ENCODE peak calls at places on chromosomes 4 and X, in four cellular contexts. R is IMR-90, J is H9, Z is H1. N is an unnamed sample.

GRCh38 chrX:131792789-131793462 is 230.2 kb upstream of the STK26 start:
- DNase-seq in R (peak; percentile 93), J (no peak), Z (no peak), N (no peak)

GRCh38 chr4:177861551-177862094 is 419.4 kb upstream of the AGA start:
- DNase-seq in R (no peak), J (no peak), Z (no peak), N (no peak)

GRCh38 chrX:153635788-153636668 is 11.0 kb upstream of the DUSP9 start:
- DNase-seq in R (no peak), J (peak; percentile 86), Z (peak; percentile 31), N (peak; percentile 15)

GRCh38 chrX:19611636-19612376 is 96.5 kb upstream of the MAP3K15 start:
- DNase-seq in R (no peak), J (no peak), Z (no peak), N (no peak)

GRCh38 chr4:97003715-97004114 is 1139.6 kb downstream of the STPG2 start:
- DNase-seq in R (no peak), J (no peak), Z (no peak), N (no peak)

GRCh38 chrX:21711126-21711847 is 46.6 kb downstream of the SMPX start:
- DNase-seq in R (no peak), J (no peak), Z (no peak), N (peak; percentile 4)

GRCh38 chrX:121103381-121103780 is 56.0 kb downstream of the GLUD2 start:
- DNase-seq in R (no peak), J (no peak), Z (no peak), N (no peak)

GRCh38 chr4:52837716-52838558 is 24.2 kb upstream of the RASL11B start:
- DNase-seq in R (peak; percentile 66), J (no peak), Z (no peak), N (peak; percentile 80)

GRCh38 chrX:2500681-2501151 is at the start of the genes DHRSX and ZBED1:
- DNase-seq in R (no peak), J (no peak), Z (no peak), N (peak; percentile 38)

GRCh38 chr4:126445596-126445995 is 1130.8 kb downstream of the FAT4 start:
- DNase-seq in R (peak; percentile 46), J (no peak), Z (no peak), N (no peak)

GRCh38 chr4:152590179-152591031 is 54.5 kb upstream of the FBXW7 start:
- DNase-seq in R (peak; percentile 89), J (no peak), Z (no peak), N (peak; percentile 99)

GRCh38 chr4:158823461-158823873 is 54.6 kb downstream of the FNIP2 start:
- DNase-seq in R (peak; percentile 58), J (no peak), Z (no peak), N (peak; percentile 66)

GRCh38 chrX:107758231-107758766 is 17.3 kb downstream of the TSC22D3 start:
- DNase-seq in R (no peak), J (no peak), Z (no peak), N (no peak)

GRCh38 chrX:77788050-77788449 is 2.0 kb upstream of the ATRX start:
- DNase-seq in R (peak; percentile 14), J (no peak), Z (no peak), N (peak; percentile 15)

GRCh38 chr4:181308476-181309170 is 934.6 kb upstream of the TENM3 start:
- DNase-seq in R (no peak), J (no peak), Z (no peak), N (no peak)

GRCh38 chr4:116796022-116796421 is 289.4 kb downstream of the TRAM1L1 start:
- DNase-seq in R (no peak), J (peak; percentile 47), Z (peak; percentile 9), N (no peak)

GRCh38 chr4:127844605-127845116 is 36.0 kb upstream of the PLK4 start:
- DNase-seq in R (peak; percentile 12), J (no peak), Z (no peak), N (no peak)

GRCh38 chrX:128601706-128602105 is 549.5 kb upstream of the ACTRT1 start:
- DNase-seq in R (no peak), J (no peak), Z (no peak), N (no peak)

GRCh38 chr4:125518281-125518680 is 203.5 kb downstream of the FAT4 start:
- DNase-seq in R (no peak), J (no peak), Z (no peak), N (no peak)

GRCh38 chr4:144582975-144583374 is 63.0 kb upstream of the HHIP start:
- DNase-seq in R (peak; percentile 28), J (no peak), Z (no peak), N (no peak)

GRCh38 chr4:42656986-42657792 is at the start of gene ATP8A1:
- DNase-seq in R (peak; percentile 68), J (peak; percentile 95), Z (peak; percentile 70), N (peak; percentile 89)

GRCh38 chrX:18793601-18794089 is 86.2 kb downstream of the PPEF1 start:
- DNase-seq in R (no peak), J (peak; percentile 28), Z (no peak), N (peak; percentile 63)

GRCh38 chrX:3476973-3477372 is 130.5 kb upstream of the MXRA5 start:
- DNase-seq in R (no peak), J (no peak), Z (no peak), N (no peak)

GRCh38 chr4:16245241-16245640 is 19.0 kb upstream of the TAPT1 start:
- DNase-seq in R (no peak), J (no peak), Z (no peak), N (no peak)

GRCh38 chrX:1481636-1482529 is 29.2 kb upstream of the ASMTL start:
- DNase-seq in R (peak; percentile 76), J (peak; percentile 81), Z (peak; percentile 33), N (peak; percentile 89)

GRCh38 chrX:1488141-1488540 is 35.4 kb upstream of the ASMTL start:
- DNase-seq in R (no peak), J (no peak), Z (no peak), N (no peak)

GRCh38 chrX:68936608-68937007 is 107.8 kb downstream of the EFNB1 start:
- DNase-seq in R (peak; percentile 92), J (no peak), Z (no peak), N (peak; percentile 91)

GRCh38 chrX:137031517-137032377 is 2.0 kb downstream of the GPR101 start:
- DNase-seq in R (peak; percentile 10), J (peak; percentile 61), Z (no peak), N (peak; percentile 51)

GRCh38 chr4:48858130-48858529 is 27.2 kb downstream of the OCIAD1 start:
- DNase-seq in R (no peak), J (no peak), Z (no peak), N (peak; percentile 26)

GRCh38 chrX:145818522-145819075 is 970 bp downstream of the SLITRK2 start:
- DNase-seq in R (no peak), J (no peak), Z (no peak), N (no peak)

GRCh38 chr4:103498161-103499070 is 221.4 kb downstream of the TACR3 start:
- DNase-seq in R (peak; percentile 4), J (no peak), Z (no peak), N (peak; percentile 90)

GRCh38 chrX:45187731-45188130 is 12.9 kb downstream of the DIPK2B start:
- DNase-seq in R (no peak), J (no peak), Z (no peak), N (no peak)

GRCh38 chrX:4655743-4656142 is 942.3 kb upstream of the PRKX start:
- DNase-seq in R (no peak), J (no peak), Z (no peak), N (no peak)

GRCh38 chr4:113772319-113772718 is 10.8 kb upstream of the CAMK2D start:
- DNase-seq in R (no peak), J (no peak), Z (no peak), N (no peak)

GRCh38 chr4:183430317-183430986 is 14.0 kb upstream of the CDKN2AIP start:
- DNase-seq in R (no peak), J (peak; percentile 82), Z (no peak), N (peak; percentile 27)

GRCh38 chr4:168384437-168385141 is 66.0 kb upstream of the DDX60 start:
- DNase-seq in R (peak; percentile 28), J (no peak), Z (no peak), N (no peak)
- H4K8ac ChIP-seq in R (no peak overlapping the region), J (no peak overlapping the region), Z (no peak overlapping the region), N (no peak overlapping the region)

GRCh38 chr4:106195435-106195950 is 120.5 kb downstream of the TBCK start:
- DNase-seq in R (no peak), J (no peak), Z (no peak), N (no peak)

GRCh38 chr4:106201373-106201772 is 114.6 kb downstream of the TBCK start:
- DNase-seq in R (peak; percentile 12), J (no peak), Z (no peak), N (peak; percentile 35)
- H4K8ac ChIP-seq in R (no peak overlapping the region), J (no peak overlapping the region), Z (no peak overlapping the region), N (no peak overlapping the region)

GRCh38 chr4:110196871-110197420 is 1.5 kb downstream of the ELOVL6 start:
- DNase-seq in R (peak; percentile 31), J (peak; percentile 55), Z (no peak), N (no peak)
- H4K8ac ChIP-seq in R (peak overlapping the region; percentile 71), J (no peak overlapping the region), Z (peak overlapping the region; percentile 91), N (peak overlapping the region; percentile 93)

DNA sequence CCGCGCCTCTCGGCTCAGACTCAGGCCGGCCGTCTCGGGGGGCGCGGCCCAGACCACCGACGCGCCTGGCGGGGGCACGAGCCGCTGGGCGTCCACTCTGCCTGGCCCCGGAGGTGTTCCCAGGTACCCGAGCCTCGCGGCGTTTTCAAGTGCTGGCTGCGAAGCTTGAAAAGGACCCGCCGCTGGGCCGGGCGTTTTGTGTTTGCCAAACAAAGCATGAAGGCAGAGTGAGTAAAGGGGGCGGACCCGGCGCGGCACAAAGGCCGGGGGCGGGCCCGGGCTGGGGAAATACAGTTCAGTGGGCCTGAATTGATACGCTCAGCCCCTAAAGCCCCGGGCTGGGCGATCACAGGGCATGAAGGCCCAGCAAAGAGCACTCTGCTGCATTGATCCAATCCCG is 65.4 kb downstream of the SOX3 start:
- DNase-seq in R (no peak), J (peak; percentile 84), Z (peak; percentile 47), N (peak; percentile 0)
- H4K8ac ChIP-seq in R (no peak overlapping the region), J (no peak overlapping the region), Z (no peak overlapping the region), N (no peak overlapping the region)

GRCh38 chr4:25312496-25313193 is at the start of gene ZCCHC4:
- DNase-seq in R (peak; percentile 90), J (peak; percentile 86), Z (peak; percentile 84), N (peak; percentile 91)
- H4K8ac ChIP-seq in R (peak within 1 kb of the TSS; percentile 98), J (peak within 1 kb of the TSS; percentile 14), Z (peak within 1 kb of the TSS; percentile 99), N (peak within 1 kb of the TSS; percentile 40)

GRCh38 chrX:47581731-47582647 is at the start of gene TIMP1:
- DNase-seq in R (peak; percentile 93), J (peak; percentile 88), Z (no peak), N (peak; percentile 95)
- H4K8ac ChIP-seq in R (peak within 1 kb of the TSS; percentile 84), J (no peak within 1 kb of the TSS), Z (no peak within 1 kb of the TSS), N (peak within 1 kb of the TSS; percentile 89)

GRCh38 chr4:87961993-87962791 is 13.3 kb upstream of the SPP1 start:
- DNase-seq in R (peak; percentile 47), J (no peak), Z (no peak), N (peak; percentile 57)

GRCh38 chr4:87966095-87966496 is 9.4 kb upstream of the SPP1 start:
- DNase-seq in R (no peak), J (no peak), Z (no peak), N (no peak)

GRCh38 chr4:87967193-87967592 is 8.3 kb upstream of the SPP1 start:
- DNase-seq in R (no peak), J (no peak), Z (no peak), N (no peak)

DNA sequence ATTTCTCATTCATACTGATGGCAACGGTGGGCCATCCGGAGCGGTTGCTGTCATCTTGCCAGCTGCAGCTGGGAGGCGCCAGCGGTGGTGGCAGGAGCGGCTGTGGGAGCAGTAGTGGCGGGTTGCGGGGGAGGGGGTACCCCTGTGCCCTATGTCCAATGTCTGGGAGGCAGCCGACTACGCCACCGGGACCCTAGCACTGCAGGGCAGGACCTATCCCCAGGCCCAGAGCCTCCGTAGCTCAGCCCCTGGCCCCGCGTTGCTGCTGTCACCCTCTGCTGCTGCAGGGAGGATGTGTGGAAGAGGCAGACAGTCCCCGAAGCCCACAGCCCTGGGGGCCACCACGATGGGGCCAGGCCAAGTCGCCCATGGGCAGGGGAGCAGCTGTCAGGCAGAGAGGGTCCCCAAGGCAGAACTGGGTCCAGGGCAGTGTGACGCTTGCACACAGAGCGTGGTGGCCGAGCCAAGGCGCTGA is 10.0 kb upstream of the SPP1 start:
- DNase-seq in R (no peak), J (peak; percentile 65), Z (no peak), N (no peak)
- H4K8ac ChIP-seq in R (no peak overlapping the region), J (no peak overlapping the region), Z (no peak overlapping the region), N (no peak overlapping the region)